ENCODE peak calls at places on chromosomes 12 and 14, in seven cellular contexts. One of them, this sample, is unnamed.

GRCh38 chr12:19003110-19003509 is 126.4 kb upstream of the PLEKHA5 start:
- DNase-seq in GM10248: no peak
- DNase-seq in neural crest cell: no peak
- DNase-seq in HT-29: no peak
- DNase-seq in MCF 10A: no peak
- DNase-seq in NCI-H460: no peak
- DNase-seq in fibroblast of pulmonary artery: no peak
- DNase-seq in this sample: no peak

GRCh38 chr12:124754949-124755800 is 108.5 kb downstream of the SCARB1 start:
- DNase-seq in NCI-H460: no peak
- DNase-seq in HT-29: no peak
- DNase-seq in GM10248: peak
- DNase-seq in MCF 10A: peak
- DNase-seq in neural crest cell: peak
- DNase-seq in fibroblast of pulmonary artery: peak
- DNase-seq in this sample: no peak

GRCh38 chr14:91919814-91920213 is 27.7 kb downstream of the FBLN5 start:
- DNase-seq in neural crest cell: no peak
- DNase-seq in GM10248: no peak
- DNase-seq in MCF 10A: no peak
- DNase-seq in fibroblast of pulmonary artery: peak
- DNase-seq in NCI-H460: no peak
- DNase-seq in HT-29: no peak
- DNase-seq in this sample: no peak

GRCh38 chr12:28278960-28279359 is 88.7 kb downstream of the CCDC91 start:
- DNase-seq in NCI-H460: no peak
- DNase-seq in HT-29: no peak
- DNase-seq in neural crest cell: no peak
- DNase-seq in GM10248: no peak
- DNase-seq in MCF 10A: no peak
- DNase-seq in fibroblast of pulmonary artery: no peak
- DNase-seq in this sample: no peak

GRCh38 chr12:49624919-49625577 is 1.7 kb downstream of the PRPF40B start:
- DNase-seq in fibroblast of pulmonary artery: peak
- DNase-seq in MCF 10A: peak
- DNase-seq in HT-29: no peak
- DNase-seq in NCI-H460: no peak
- DNase-seq in GM10248: no peak
- DNase-seq in neural crest cell: no peak
- DNase-seq in this sample: no peak

GRCh38 chr12:66063976-66064375 is 66.6 kb downstream of the LLPH start:
- DNase-seq in fibroblast of pulmonary artery: no peak
- DNase-seq in NCI-H460: no peak
- DNase-seq in MCF 10A: no peak
- DNase-seq in GM10248: no peak
- DNase-seq in HT-29: no peak
- DNase-seq in neural crest cell: no peak
- DNase-seq in this sample: no peak

GRCh38 chr12:10982244-10982643 is 4.5 kb downstream of the TAS2R50 start:
- DNase-seq in NCI-H460: no peak
- DNase-seq in MCF 10A: no peak
- DNase-seq in neural crest cell: no peak
- DNase-seq in GM10248: no peak
- DNase-seq in HT-29: no peak
- DNase-seq in fibroblast of pulmonary artery: no peak
- DNase-seq in this sample: no peak

GRCh38 chr12:45415393-45415817 is 199.5 kb downstream of the ANO6 start:
- DNase-seq in GM10248: peak
- DNase-seq in neural crest cell: no peak
- DNase-seq in HT-29: no peak
- DNase-seq in fibroblast of pulmonary artery: peak
- DNase-seq in NCI-H460: peak
- DNase-seq in MCF 10A: peak
- DNase-seq in this sample: no peak

GRCh38 chr12:57268264-57268663 is 17.3 kb upstream of the STAC3 start:
- DNase-seq in MCF 10A: no peak
- DNase-seq in HT-29: no peak
- DNase-seq in NCI-H460: no peak
- DNase-seq in neural crest cell: no peak
- DNase-seq in fibroblast of pulmonary artery: no peak
- DNase-seq in GM10248: no peak
- DNase-seq in this sample: no peak

GRCh38 chr12:68180792-68181744 is 21.5 kb upstream of the IFNG start:
- DNase-seq in fibroblast of pulmonary artery: no peak
- DNase-seq in NCI-H460: no peak
- DNase-seq in HT-29: no peak
- DNase-seq in neural crest cell: no peak
- DNase-seq in MCF 10A: no peak
- DNase-seq in GM10248: no peak
- DNase-seq in this sample: no peak

GRCh38 chr14:104843442-104844305 is 21.4 kb upstream of the CEP170B start:
- DNase-seq in GM10248: peak
- DNase-seq in MCF 10A: no peak
- DNase-seq in NCI-H460: no peak
- DNase-seq in fibroblast of pulmonary artery: no peak
- DNase-seq in neural crest cell: no peak
- DNase-seq in HT-29: no peak
- DNase-seq in this sample: no peak

GRCh38 chr14:21714318-21714929 is 40.8 kb upstream of the OR4E1 start:
- DNase-seq in GM10248: no peak
- DNase-seq in NCI-H460: no peak
- DNase-seq in fibroblast of pulmonary artery: no peak
- DNase-seq in HT-29: no peak
- DNase-seq in neural crest cell: no peak
- DNase-seq in MCF 10A: no peak
- DNase-seq in this sample: no peak

GRCh38 chr12:1670815-1671268 is 20.0 kb upstream of the ADIPOR2 start:
- DNase-seq in fibroblast of pulmonary artery: no peak
- DNase-seq in GM10248: no peak
- DNase-seq in MCF 10A: no peak
- DNase-seq in NCI-H460: no peak
- DNase-seq in HT-29: peak
- DNase-seq in neural crest cell: no peak
- DNase-seq in this sample: no peak

GRCh38 chr14:82528011-82528410 is 994.4 kb upstream of the SEL1L start:
- DNase-seq in NCI-H460: no peak
- DNase-seq in fibroblast of pulmonary artery: no peak
- DNase-seq in HT-29: no peak
- DNase-seq in neural crest cell: no peak
- DNase-seq in MCF 10A: no peak
- DNase-seq in GM10248: no peak
- DNase-seq in this sample: no peak

GRCh38 chr14:105060751-105061427 is 4.3 kb downstream of the GPR132 start:
- DNase-seq in neural crest cell: no peak
- DNase-seq in HT-29: no peak
- DNase-seq in fibroblast of pulmonary artery: no peak
- DNase-seq in NCI-H460: no peak
- DNase-seq in GM10248: no peak
- DNase-seq in MCF 10A: no peak
- DNase-seq in this sample: no peak